ENCODE peak calls at places on chromosome X, in seven cellular contexts. O, I, N, T, V, S and B are unnamed samples.

GRCh38 chrX:70029790-70030189 is 19.9 kb downstream of the AWAT2 start:
- DNase-seq in O (no peak), I (no peak), N (no peak), T (no peak), V (no peak), S (no peak), B (no peak)

GRCh38 chrX:141924293-141924692 is 20.6 kb downstream of the MAGEC1 start:
- DNase-seq in O (no peak), I (no peak), N (no peak), T (no peak), V (no peak), S (no peak), B (no peak)

GRCh38 chrX:105821471-105822081 is 763 bp upstream of the NRK start:
- DNase-seq in O (no peak), I (no peak), N (no peak), T (no peak), V (no peak), S (no peak), B (peak; percentile 11)

GRCh38 chrX:120251471-120252011 is 929 bp downstream of the ZBTB33 start:
- DNase-seq in O (no peak), I (no peak), N (peak; percentile 28), T (no peak), V (peak; percentile 15), S (peak; percentile 7), B (peak; percentile 31)

GRCh38 chrX:40866878-40867277 is 131.5 kb upstream of the MED14 start:
- DNase-seq in O (no peak), I (no peak), N (no peak), T (no peak), V (no peak), S (no peak), B (no peak)

GRCh38 chrX:153723351-153724251 is 586 bp downstream of the BCAP31 start:
- DNase-seq in O (peak; percentile 42), I (peak; percentile 1), N (no peak), T (peak; percentile 31), V (peak; percentile 44), S (peak; percentile 69), B (peak; percentile 51)

GRCh38 chrX:72304877-72305276 is 837 bp downstream of the CITED1 start:
- DNase-seq in O (peak; percentile 17), I (no peak), N (no peak), T (no peak), V (no peak), S (no peak), B (no peak)

GRCh38 chrX:134933248-134933647 is 57.5 kb upstream of the SMIM10 start:
- DNase-seq in O (no peak), I (no peak), N (no peak), T (no peak), V (no peak), S (no peak), B (no peak)

GRCh38 chrX:57565198-57565597 is 26.6 kb upstream of the ZXDB start:
- DNase-seq in O (no peak), I (no peak), N (no peak), T (no peak), V (peak; percentile 5), S (no peak), B (no peak)

GRCh38 chrX:129759576-129760061 is 20.1 kb upstream of the SASH3 start:
- DNase-seq in O (no peak), I (peak; percentile 26), N (peak; percentile 69), T (peak; percentile 34), V (peak; percentile 68), S (no peak), B (no peak)

GRCh38 chrX:48504261-48504660 is 4.5 kb upstream of the PORCN start:
- DNase-seq in O (no peak), I (no peak), N (no peak), T (no peak), V (no peak), S (no peak), B (no peak)

GRCh38 chrX:49618574-49618973 is 19.8 kb downstream of the GAGE1 start:
- DNase-seq in O (no peak), I (no peak), N (no peak), T (no peak), V (no peak), S (no peak), B (no peak)

GRCh38 chrX:50747471-50747900 is 66.5 kb downstream of the SHROOM4 start:
- DNase-seq in O (peak; percentile 12), I (no peak), N (no peak), T (no peak), V (peak; percentile 6), S (no peak), B (peak; percentile 40)

GRCh38 chrX:22800360-22800759 is 199.4 kb upstream of the DDX53 start:
- DNase-seq in O (no peak), I (peak; percentile 40), N (no peak), T (no peak), V (no peak), S (no peak), B (no peak)

GRCh38 chrX:93594780-93595179 is 78.6 kb downstream of the NAP1L3 start:
- DNase-seq in O (no peak), I (no peak), N (no peak), T (no peak), V (no peak), S (no peak), B (no peak)

GRCh38 chrX:38426785-38427184 is 74.4 kb downstream of the OTC start:
- DNase-seq in O (no peak), I (no peak), N (no peak), T (no peak), V (no peak), S (no peak), B (no peak)

GRCh38 chrX:71253253-71254091 is 468 bp downstream of the ZMYM3 start:
- DNase-seq in O (peak; percentile 15), I (no peak), N (peak; percentile 18), T (no peak), V (peak; percentile 30), S (peak; percentile 33), B (peak; percentile 57)

GRCh38 chrX:139199945-139200344 is 330.6 kb upstream of the F9 start:
- DNase-seq in O (no peak), I (no peak), N (no peak), T (no peak), V (no peak), S (no peak), B (no peak)

GRCh38 chrX:42248226-42248625 is 324.9 kb upstream of the CASK start:
- DNase-seq in O (no peak), I (no peak), N (no peak), T (no peak), V (no peak), S (no peak), B (no peak)

GRCh38 chrX:17521871-17522693 is 147.1 kb downstream of the NHS start:
- DNase-seq in O (no peak), I (no peak), N (no peak), T (no peak), V (no peak), S (no peak), B (peak; percentile 45)

GRCh38 chrX:31036895-31037294 is 34.9 kb downstream of the FTHL17 start:
- DNase-seq in O (peak; percentile 17), I (no peak), N (no peak), T (no peak), V (no peak), S (no peak), B (peak; percentile 64)

GRCh38 chrX:7083468-7084396 is 63.8 kb upstream of the STS start:
- DNase-seq in O (no peak), I (peak; percentile 71), N (peak; percentile 61), T (peak; percentile 48), V (peak; percentile 73), S (peak; percentile 22), B (no peak)

GRCh38 chrX:100926453-100926852 is 2.3 kb downstream of the XKRX start:
- DNase-seq in O (no peak), I (no peak), N (no peak), T (no peak), V (no peak), S (no peak), B (no peak)

GRCh38 chrX:48917139-48917980 is 1.5 kb downstream of the PIM2 start:
- DNase-seq in O (peak; percentile 90), I (peak; percentile 68), N (peak; percentile 90), T (peak; percentile 83), V (peak; percentile 92), S (peak; percentile 86), B (peak; percentile 90)

GRCh38 chrX:112851806-112852205 is 11.2 kb upstream of the AMOT start:
- DNase-seq in O (no peak), I (no peak), N (no peak), T (no peak), V (no peak), S (no peak), B (no peak)

GRCh38 chrX:14598330-14598729 is 69.0 kb downstream of the GLRA2 start:
- DNase-seq in O (no peak), I (no peak), N (no peak), T (no peak), V (no peak), S (no peak), B (no peak)

GRCh38 chrX:134886201-134886600 is 104.6 kb upstream of the SMIM10 start:
- DNase-seq in O (no peak), I (no peak), N (no peak), T (no peak), V (no peak), S (no peak), B (no peak)

GRCh38 chrX:71291381-71291780 is 7.9 kb downstream of the NONO start:
- DNase-seq in O (no peak), I (no peak), N (no peak), T (no peak), V (no peak), S (no peak), B (no peak)

GRCh38 chrX:45628041-45628440 is 427.4 kb upstream of the DIPK2B start:
- DNase-seq in O (no peak), I (no peak), N (no peak), T (no peak), V (no peak), S (no peak), B (no peak)

GRCh38 chrX:124497386-124497785 is 151.0 kb downstream of the SH2D1A start:
- DNase-seq in O (no peak), I (no peak), N (no peak), T (no peak), V (no peak), S (no peak), B (no peak)